ENCODE peak calls at places on chromosomes 5 and 9, in five cellular contexts. W is neural crest cell, Q is fibroblast of pulmonary artery, Z is Caco-2, L is fibroblast of lung. P is an unnamed sample.

GRCh38 chr9:26261503-26262330 is 583.5 kb upstream of the TUSC1 start:
- DNase-seq in W (no peak), Q (peak; percentile 82), Z (peak; percentile 8), L (peak; percentile 54), P (peak; percentile 79)

GRCh38 chr5:115810776-115811175 is 5.7 kb downstream of the CDO1 start:
- DNase-seq in W (no peak), Q (no peak), Z (no peak), L (peak; percentile 51), P (peak; percentile 86)

GRCh38 chr5:36442796-36443195 is 141.1 kb upstream of the RANBP3L start:
- DNase-seq in W (no peak), Q (peak; percentile 68), Z (no peak), L (peak; percentile 56), P (peak; percentile 64)

GRCh38 chr5:74095871-74096270 is 469.9 kb downstream of the ARHGEF28 start:
- DNase-seq in W (no peak), Q (peak; percentile 16), Z (no peak), L (peak; percentile 24), P (no peak)

GRCh38 chr5:54457094-54457531 is 1.6 kb downstream of the HSPB3 start:
- DNase-seq in W (no peak), Q (peak; percentile 85), Z (peak; percentile 89), L (peak; percentile 82), P (peak; percentile 84)

GRCh38 chr5:59020611-59021285 is 437.9 kb downstream of the RAB3C start:
- DNase-seq in W (no peak), Q (peak; percentile 18), Z (peak; percentile 37), L (no peak), P (no peak)

GRCh38 chr5:124438390-124439380 is 307.8 kb downstream of the ZNF608 start:
- DNase-seq in W (no peak), Q (no peak), Z (no peak), L (no peak), P (no peak)

GRCh38 chr5:113397046-113397445 is 37.7 kb downstream of the TSSK1B start:
- DNase-seq in W (no peak), Q (no peak), Z (no peak), L (peak; percentile 5), P (no peak)

GRCh38 chr5:178359738-178360137 is 127.1 kb upstream of the PHYKPL start:
- DNase-seq in W (no peak), Q (no peak), Z (no peak), L (no peak), P (no peak)

GRCh38 chr5:168159425-168159824 is 132.0 kb upstream of the WWC1 start:
- DNase-seq in W (no peak), Q (no peak), Z (peak; percentile 6), L (no peak), P (no peak)

GRCh38 chr9:126482361-126483044 is 131.2 kb upstream of the LMX1B start:
- DNase-seq in W (peak; percentile 44), Q (peak; percentile 55), Z (no peak), L (peak; percentile 72), P (peak; percentile 81)

GRCh38 chr5:181246276-181247050 is 2.8 kb upstream of the RACK1 start:
- DNase-seq in W (peak; percentile 74), Q (peak; percentile 81), Z (peak; percentile 92), L (peak; percentile 82), P (peak; percentile 80)

GRCh38 chr9:91222457-91222856 is 139.3 kb downstream of the AUH start:
- DNase-seq in W (no peak), Q (no peak), Z (no peak), L (no peak), P (no peak)

GRCh38 chr5:168578506-168579205 is 512 bp downstream of the PANK3 start:
- DNase-seq in W (peak; percentile 48), Q (no peak), Z (no peak), L (peak; percentile 9), P (peak; percentile 7)

GRCh38 chr5:39947657-39948056 is 522.9 kb upstream of the DAB2 start:
- DNase-seq in W (no peak), Q (peak; percentile 28), Z (no peak), L (peak; percentile 7), P (peak; percentile 67)

GRCh38 chr9:28938981-28939380 is 1365.7 kb upstream of the C9orf72 start:
- DNase-seq in W (no peak), Q (no peak), Z (no peak), L (no peak), P (no peak)

GRCh38 chr5:54514841-54515432 is 2.6 kb upstream of the SNX18 start:
- DNase-seq in W (no peak), Q (peak; percentile 63), Z (no peak), L (peak; percentile 51), P (peak; percentile 62)

GRCh38 chr5:169534311-169534880 is 49.2 kb upstream of the SPDL1 start:
- DNase-seq in W (no peak), Q (no peak), Z (no peak), L (no peak), P (peak; percentile 35)

GRCh38 chr9:101121836-101122399 is 93.4 kb downstream of the PLPPR1 start:
- DNase-seq in W (no peak), Q (no peak), Z (no peak), L (no peak), P (no peak)

GRCh38 chr5:2017540-2018389 is 135.0 kb upstream of the IRX4 start:
- DNase-seq in W (peak; percentile 38), Q (peak; percentile 41), Z (no peak), L (peak; percentile 19), P (peak; percentile 23)
- TF ChIP-seq CTCF in W (peak; percentile 61), Q (peak; percentile 59), Z (peak; percentile 19), L (peak; percentile 50), P (peak; percentile 49)

GRCh38 chr5:150846651-150847333 is 471 bp downstream of the IRGM start:
- DNase-seq in W (peak; percentile 36), Q (peak; percentile 94), Z (peak; percentile 79), L (peak; percentile 94), P (peak; percentile 92)

GRCh38 chr5:150848271-150848670 is 1.9 kb downstream of the IRGM start:
- DNase-seq in W (no peak), Q (no peak), Z (no peak), L (no peak), P (no peak)

GRCh38 chr5:150851039-150851438 is 4.7 kb downstream of the IRGM start:
- DNase-seq in W (no peak), Q (no peak), Z (no peak), L (no peak), P (no peak)

DNA sequence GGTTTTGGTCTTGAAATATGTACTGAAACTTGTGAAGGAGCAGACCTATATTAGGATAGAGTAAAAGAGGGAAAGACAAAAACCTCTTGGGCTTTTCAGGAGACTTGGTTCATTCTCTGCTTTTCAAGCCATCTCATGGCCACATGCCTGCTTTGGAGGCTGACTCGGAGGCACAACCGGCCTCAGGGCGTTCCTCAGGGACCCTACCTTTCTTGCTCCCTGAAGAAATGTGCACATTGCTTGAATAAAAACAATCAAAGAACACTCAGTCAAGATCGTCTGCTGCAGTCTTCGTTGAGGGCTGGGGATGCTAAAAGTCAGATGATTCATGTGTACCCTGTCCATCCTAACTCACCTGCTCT is 994 bp downstream of the IRGM start:
- DNase-seq in W (no peak), Q (no peak), Z (no peak), L (no peak), P (no peak)
- TF ChIP-seq CTCF in W (no peak), Q (no peak), Z (no peak), L (no peak), P (no peak)

DNA sequence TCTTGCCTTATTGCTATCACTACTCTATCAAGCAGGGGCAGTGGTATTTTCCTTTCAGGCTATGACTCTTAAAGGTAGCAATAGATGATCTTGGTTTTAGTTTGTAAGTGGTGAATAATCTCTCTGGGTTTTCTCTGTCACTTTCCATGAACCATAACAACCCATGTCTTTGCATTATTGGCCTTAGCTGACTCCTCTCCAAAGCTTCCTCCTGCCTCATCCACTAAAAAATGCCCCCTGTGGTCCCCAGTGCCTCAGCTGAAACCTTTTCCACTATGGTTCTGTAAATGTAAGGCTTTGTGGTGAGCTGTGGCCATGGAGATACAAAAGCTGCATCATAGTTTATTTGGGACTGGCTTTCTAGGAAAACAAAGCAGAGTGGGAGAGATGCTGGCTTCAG is 128.8 kb downstream of the GPBP1 start:
- DNase-seq in W (no peak), Q (peak; percentile 48), Z (no peak), L (peak; percentile 37), P (no peak)
- TF ChIP-seq CTCF in W (no peak), Q (no peak), Z (no peak), L (no peak), P (no peak)

GRCh38 chr5:129271309-129271708 is 176.8 kb downstream of the ISOC1 start:
- DNase-seq in W (no peak), Q (peak; percentile 77), Z (peak; percentile 28), L (no peak), P (peak; percentile 58)
- TF ChIP-seq CTCF in W (no peak), Q (peak; percentile 67), Z (no peak), L (peak; percentile 10), P (peak; percentile 50)

GRCh38 chr9:133791069-133791468 is 52.9 kb upstream of the SARDH start:
- DNase-seq in W (no peak), Q (no peak), Z (no peak), L (no peak), P (no peak)

GRCh38 chr9:133794006-133794760 is 56.0 kb upstream of the SARDH start:
- DNase-seq in W (no peak), Q (no peak), Z (no peak), L (no peak), P (no peak)

GRCh38 chr9:133791735-133792649 is 53.8 kb upstream of the SARDH start:
- DNase-seq in W (no peak), Q (no peak), Z (no peak), L (no peak), P (no peak)

GRCh38 chr9:133793471-133793870 is 55.3 kb upstream of the SARDH start:
- DNase-seq in W (no peak), Q (no peak), Z (no peak), L (no peak), P (no peak)

GRCh38 chr9:133792721-133793470 is 54.7 kb upstream of the SARDH start:
- DNase-seq in W (peak; percentile 73), Q (peak; percentile 74), Z (peak; percentile 69), L (peak; percentile 68), P (peak; percentile 77)
- TF ChIP-seq CTCF in W (peak; percentile 92), Q (peak; percentile 87), Z (peak; percentile 77), L (peak; percentile 95), P (peak; percentile 94)

GRCh38 chr9:105415344-105415980 is 32.4 kb upstream of the FSD1L start:
- DNase-seq in W (peak; percentile 75), Q (peak; percentile 70), Z (peak; percentile 63), L (peak; percentile 59), P (peak; percentile 70)

GRCh38 chr9:105418588-105419108 is 29.2 kb upstream of the FSD1L start:
- DNase-seq in W (no peak), Q (no peak), Z (peak; percentile 68), L (no peak), P (no peak)

GRCh38 chr9:105416840-105417239 is 31.0 kb upstream of the FSD1L start:
- DNase-seq in W (no peak), Q (no peak), Z (no peak), L (no peak), P (no peak)

GRCh38 chr9:105413486-105414068 is 34.3 kb upstream of the FSD1L start:
- DNase-seq in W (no peak), Q (peak; percentile 52), Z (peak; percentile 44), L (peak; percentile 64), P (peak; percentile 59)
- TF ChIP-seq CTCF in W (peak; percentile 47), Q (peak; percentile 52), Z (peak; percentile 16), L (peak; percentile 63), P (peak; percentile 60)

GRCh38 chr9:37540634-37541033 is 35.5 kb downstream of the FBXO10 start:
- DNase-seq in W (no peak), Q (no peak), Z (no peak), L (no peak), P (no peak)
- TF ChIP-seq CTCF in W (no peak), Q (no peak), Z (no peak), L (no peak), P (no peak)